ENCODE peak calls at places on chromosome 2, in eight cellular contexts. Z is Caki2; Q is activated CD4-positive, alpha-beta T cell treated with anti-CD3 and anti-CD28 coated beads, Interleukin-2, amount 50 U/mL, for 24 hours; D is kidney tubule cell; U is Calu3; L is NCI-H1436; I is activated CD8-positive, alpha-beta memory T cell treated with anti-CD3 and anti-CD28 coated beads for 24 hours; T is ecto neural progenitor cell. H is an unnamed sample.
A peak's percentile ranks its signal among the peaks of the same experiment; 100 is the strongest.

GRCh38 chr2:224180810-224181209 is 141.7 kb upstream of the SERPINE2 start:
- DNase-seq in Q (no peak), Z (no peak), D (no peak), T (no peak), L (no peak), I (no peak), U (no peak), H (no peak)

GRCh38 chr2:12261993-12262680 is 454.6 kb upstream of the TRIB2 start:
- DNase-seq in Z (no peak), T (no peak), Q (no peak), U (no peak), I (no peak), L (no peak), D (no peak), H (no peak)

GRCh38 chr2:188534875-188535274 is 243.2 kb downstream of the GULP1 start:
- DNase-seq in D (no peak), Q (no peak), I (no peak), U (no peak), Z (no peak), T (no peak), L (no peak), H (no peak)

GRCh38 chr2:170492010-170492409 is 223.1 kb upstream of the SP5 start:
- DNase-seq in D (no peak), T (no peak), L (no peak), Q (no peak), U (no peak), I (no peak), Z (no peak), H (no peak)

GRCh38 chr2:147588191-147588590 is 256.6 kb upstream of the ACVR2A start:
- DNase-seq in L (no peak), I (no peak), Q (no peak), U (no peak), Z (no peak), D (peak; percentile 75), T (no peak), H (no peak)

GRCh38 chr2:38433607-38433975 is 56.5 kb upstream of the ATL2 start:
- DNase-seq in L (no peak), D (peak; percentile 83), T (no peak), Z (peak; percentile 51), Q (no peak), U (no peak), I (no peak), H (no peak)

GRCh38 chr2:28095622-28096021 is 205.1 kb downstream of the BABAM2 start:
- DNase-seq in L (no peak), Z (no peak), Q (no peak), U (no peak), D (no peak), I (no peak), T (no peak), H (no peak)

GRCh38 chr2:16375981-16376380 is 289.7 kb downstream of the CYRIA start:
- DNase-seq in Q (no peak), I (no peak), U (no peak), D (no peak), T (no peak), Z (no peak), L (no peak), H (no peak)

GRCh38 chr2:209638346-209638745 is 133.3 kb upstream of the UNC80 start:
- DNase-seq in Q (no peak), L (no peak), Z (peak; percentile 60), T (no peak), D (peak; percentile 46), U (no peak), I (no peak), H (no peak)

GRCh38 chr2:96816836-96817702 is 1.0 kb downstream of the CNNM3 start:
- DNase-seq in T (peak; percentile 67), D (no peak), U (peak; percentile 14), I (peak; percentile 63), Q (no peak), Z (peak; percentile 30), L (no peak), H (peak; percentile 79)

GRCh38 chr2:1633092-1633721 is 111.1 kb downstream of the PXDN start:
- DNase-seq in Z (no peak), Q (no peak), U (no peak), L (no peak), T (no peak), D (no peak), I (no peak), H (no peak)

GRCh38 chr2:50492452-50492851 is 539.5 kb downstream of the NRXN1 start:
- DNase-seq in D (peak; percentile 64), I (no peak), Z (peak; percentile 33), L (peak; percentile 53), T (no peak), U (peak; percentile 35), Q (peak; percentile 16), H (no peak)

GRCh38 chr2:233451950-233452349 is 97.7 kb downstream of the DGKD start:
- DNase-seq in L (no peak), Z (no peak), I (no peak), D (no peak), U (no peak), T (no peak), Q (no peak), H (no peak)

GRCh38 chr2:240999001-240999791 is 778 bp downstream of the SNED1 start:
- DNase-seq in U (peak; percentile 24), T (peak; percentile 47), I (peak; percentile 57), D (no peak), Z (no peak), L (no peak), Q (no peak), H (peak; percentile 70)

GRCh38 chr2:133292267-133292666 is 276.0 kb downstream of the NCKAP5 start:
- DNase-seq in D (no peak), I (no peak), T (no peak), Q (no peak), Z (no peak), U (no peak), L (no peak), H (no peak)

GRCh38 chr2:135664623-135665068 is 77.0 kb upstream of the UBXN4 start:
- DNase-seq in L (no peak), Q (no peak), I (no peak), T (no peak), D (peak; percentile 43), U (no peak), Z (no peak), H (no peak)

GRCh38 chr2:222655406-222655747 is 515 bp downstream of the FARSB start:
- DNase-seq in T (no peak), L (no peak), I (no peak), D (peak; percentile 59), U (no peak), Z (no peak), Q (no peak), H (no peak)

GRCh38 chr2:233408366-233409285 is 54.3 kb downstream of the DGKD start:
- DNase-seq in T (no peak), Z (no peak), I (peak; percentile 57), Q (no peak), L (peak; percentile 25), U (no peak), D (peak; percentile 45), H (no peak)

GRCh38 chr2:191155608-191156071 is 4.8 kb upstream of the STAT4 start:
- DNase-seq in Z (peak; percentile 36), U (no peak), I (peak; percentile 67), Q (no peak), D (peak; percentile 46), T (no peak), L (peak; percentile 17), H (no peak)

GRCh38 chr2:74238879-74239278 is 40.5 kb downstream of the MTHFD2 start:
- DNase-seq in U (no peak), L (no peak), Z (no peak), D (peak; percentile 13), Q (no peak), I (no peak), T (no peak), H (no peak)

GRCh38 chr2:239945751-239946569 is 79.2 kb downstream of the NDUFA10 start:
- DNase-seq in I (no peak), Q (no peak), D (no peak), U (no peak), L (no peak), T (no peak), Z (no peak), H (peak; percentile 69)

GRCh38 chr2:216590780-216591179 is 42.4 kb upstream of the IGFBP2 start:
- DNase-seq in Q (no peak), I (no peak), Z (no peak), D (no peak), L (no peak), T (no peak), U (no peak), H (no peak)

GRCh38 chr2:148130571-148130970 is 109.7 kb downstream of the MBD5 start:
- DNase-seq in U (peak; percentile 39), Q (no peak), T (no peak), I (no peak), D (peak; percentile 98), L (no peak), Z (peak; percentile 89), H (no peak)

GRCh38 chr2:65076345-65076710 is 20.1 kb downstream of the CEP68 start:
- DNase-seq in T (no peak), U (no peak), Q (no peak), I (no peak), L (no peak), D (peak; percentile 39), Z (peak; percentile 43), H (no peak)

GRCh38 chr2:197113221-197113831 is 186.8 kb upstream of the PGAP1 start:
- DNase-seq in T (no peak), I (no peak), L (peak; percentile 11), D (peak; percentile 39), Q (no peak), U (no peak), Z (peak; percentile 50), H (no peak)